ENCODE peak calls at places on chromosomes 7 and 10, in nine cellular contexts. B is A549, X is ovary, M is breast epithelium, Q is tibial nerve, F is uterus, P is endothelial cell of umbilical vein, W is lower leg skin, K is adrenal gland. Y is an unnamed sample.

GRCh38 chr7:2800220-2800922 is 43.7 kb downstream of the GNA12 start:
- DNase-seq in B (no peak), F (no peak), M (no peak), P (no peak), W (no peak), Q (no peak), K (no peak), X (no peak), Y (peak)

GRCh38 chr7:39615350-39615975 is 7.9 kb upstream of the RALA start:
- DNase-seq in X (no peak), M (no peak), B (no peak), W (no peak), P (peak), F (no peak), K (no peak), Q (no peak), Y (no peak)

GRCh38 chr10:7291487-7292113 is 119.2 kb downstream of the SFMBT2 start:
- DNase-seq in M (no peak), Q (no peak), B (peak), W (no peak), F (no peak), X (no peak), P (no peak), K (no peak), Y (no peak)

GRCh38 chr10:122199070-122199469 is 72.0 kb upstream of the BTBD16 start:
- DNase-seq in F (no peak), P (no peak), W (no peak), K (no peak), M (no peak), X (no peak), Q (no peak), B (no peak), Y (no peak)

GRCh38 chr7:64541438-64542359 is 21.2 kb downstream of the ZNF680 start:
- DNase-seq in Q (no peak), K (peak), W (no peak), M (no peak), P (no peak), X (peak), B (no peak), F (no peak), Y (no peak)

GRCh38 chr10:124356706-124357582 is 61.8 kb downstream of the OAT start:
- DNase-seq in Q (no peak), F (no peak), B (no peak), X (no peak), K (peak), W (no peak), P (no peak), M (peak), Y (peak)

GRCh38 chr7:82477733-82478515 is 34.3 kb upstream of the CACNA2D1 start:
- DNase-seq in F (no peak), K (no peak), B (no peak), M (no peak), W (no peak), X (no peak), P (no peak), Q (no peak), Y (no peak)

GRCh38 chr10:42367532-42368230 is 270.7 kb downstream of the ZNF33B start:
- DNase-seq in B (no peak), M (peak), K (peak), P (peak), W (peak), F (peak), Q (peak), X (peak), Y (peak)

GRCh38 chr7:11489280-11489679 is 342.7 kb downstream of the THSD7A start:
- DNase-seq in M (no peak), F (no peak), W (no peak), X (no peak), K (no peak), P (no peak), B (no peak), Q (no peak), Y (no peak)

GRCh38 chr7:30450123-30450982 is 28.2 kb downstream of the NOD1 start:
- DNase-seq in P (no peak), X (no peak), Q (no peak), K (no peak), F (no peak), M (no peak), W (no peak), B (no peak), Y (peak)

GRCh38 chr10:77042706-77043105 is 594.9 kb downstream of the KCNMA1 start:
- DNase-seq in P (no peak), M (no peak), K (no peak), W (no peak), X (no peak), B (no peak), F (no peak), Q (no peak), Y (no peak)

GRCh38 chr7:122702872-122703510 is at the start of gene RNF148:
- DNase-seq in F (no peak), W (no peak), K (no peak), P (no peak), Q (no peak), X (no peak), B (no peak), M (no peak), Y (no peak)

GRCh38 chr10:29141761-29142160 is 147.1 kb upstream of the LYZL1 start:
- DNase-seq in X (no peak), K (no peak), Q (no peak), M (no peak), P (peak), W (no peak), F (no peak), B (no peak), Y (no peak)

GRCh38 chr10:80165173-80165572 is 32.6 kb downstream of the PLAC9 start:
- DNase-seq in F (no peak), K (no peak), Q (no peak), X (no peak), P (no peak), M (no peak), B (peak), W (no peak), Y (peak)

GRCh38 chr7:104160375-104160774 is 47.4 kb downstream of the ORC5 start:
- DNase-seq in F (no peak), X (no peak), M (no peak), W (no peak), P (peak), K (no peak), B (no peak), Q (no peak), Y (no peak)

GRCh38 chr10:101301111-101301731 is 52.7 kb upstream of the BTRC start:
- DNase-seq in K (peak), P (peak), B (peak), X (no peak), W (no peak), Q (no peak), M (no peak), F (no peak), Y (no peak)

GRCh38 chr10:123913688-123914268 is 22.2 kb upstream of the CPXM2 start:
- DNase-seq in F (peak), W (no peak), P (peak), B (no peak), Q (peak), K (peak), X (no peak), M (no peak), Y (no peak)

GRCh38 chr10:110355181-110355831 is 50.6 kb upstream of the SMNDC1 start:
- DNase-seq in M (no peak), Q (no peak), F (no peak), X (no peak), P (no peak), W (no peak), B (no peak), K (no peak), Y (peak)

GRCh38 chr10:110355922-110356627 is 51.4 kb upstream of the SMNDC1 start:
- DNase-seq in K (no peak), M (no peak), X (no peak), P (no peak), W (no peak), B (no peak), F (no peak), Q (no peak), Y (no peak)

GRCh38 chr10:110357871-110358270 is 53.2 kb upstream of the SMNDC1 start:
- DNase-seq in P (no peak), B (no peak), K (no peak), X (no peak), Q (no peak), F (no peak), M (no peak), W (no peak), Y (no peak)

GRCh38 chr10:110357252-110357780 is 52.6 kb upstream of the SMNDC1 start:
- DNase-seq in Q (no peak), K (no peak), M (no peak), B (no peak), F (peak), X (peak), P (no peak), W (no peak), Y (no peak)

GRCh38 chr10:110356628-110357245 is 52.0 kb upstream of the SMNDC1 start:
- DNase-seq in K (peak), B (no peak), X (peak), M (peak), W (no peak), Q (no peak), F (no peak), P (no peak), Y (no peak)
- TF ChIP-seq POLR2A in K (no peak), B (no peak), X (no peak), M (no peak), W (no peak), Q (no peak), F (no peak), P (no peak), Y (no peak)

GRCh38 chr7:7969306-7970112 is 913 bp downstream of the GLCCI1 start:
- DNase-seq in X (peak), M (no peak), W (peak), Q (peak), K (peak), B (peak), P (peak), F (peak), Y (peak)
- TF ChIP-seq POLR2A in X (no peak), M (no peak), W (no peak), Q (no peak), K (peak), B (peak), P (no peak), F (no peak), Y (no peak)

DNA sequence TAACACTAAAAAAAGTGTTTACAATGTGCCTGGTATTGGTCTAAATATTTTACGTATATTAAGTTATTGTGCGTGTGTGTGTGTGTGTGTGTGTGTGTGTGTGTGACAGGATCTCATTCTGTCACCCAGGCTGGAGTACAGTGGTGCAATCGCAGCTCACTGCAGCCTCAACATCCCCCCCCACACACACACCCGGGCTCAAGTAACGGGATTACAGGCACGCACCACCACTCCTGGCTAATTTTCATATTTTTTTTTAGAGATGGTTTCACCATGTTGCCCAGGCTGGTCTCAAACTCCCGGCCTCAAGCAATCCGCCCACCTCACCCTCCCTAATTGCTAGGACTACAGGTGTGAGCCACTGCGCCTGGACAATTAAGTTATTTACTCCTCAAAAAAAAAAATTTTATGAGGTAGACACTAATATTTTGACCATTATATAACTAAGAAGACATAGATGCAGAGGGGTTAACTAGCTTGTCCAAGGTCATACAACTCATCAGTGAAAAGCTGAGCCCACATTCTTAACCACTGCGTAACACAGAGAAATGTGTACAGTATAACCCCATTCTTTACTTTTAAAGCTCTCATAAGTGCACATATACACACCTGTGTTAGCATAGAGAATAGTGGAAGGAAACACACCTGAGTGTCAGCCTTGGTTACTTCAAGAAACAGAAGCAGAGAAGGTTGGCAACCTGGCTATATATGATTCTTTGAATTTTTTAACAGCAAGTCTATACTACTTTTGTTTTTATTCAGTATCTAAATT is 35.0 kb downstream of the DNAJC12 start:
- DNase-seq in Q (no peak), F (no peak), X (no peak), W (no peak), B (no peak), M (no peak), P (no peak), K (no peak), Y (no peak)
- TF ChIP-seq POLR2A in Q (no peak), F (no peak), X (no peak), W (no peak), B (no peak), M (no peak), P (no peak), K (no peak), Y (no peak)

GRCh38 chr7:435518-436366 is 83.9 kb downstream of the PDGFA start:
- DNase-seq in B (peak), M (no peak), Q (no peak), K (peak), X (no peak), F (no peak), P (peak), W (peak), Y (peak)
- TF ChIP-seq POLR2A in B (no peak), M (no peak), Q (no peak), K (no peak), X (no peak), F (no peak), P (no peak), W (no peak), Y (no peak)

DNA sequence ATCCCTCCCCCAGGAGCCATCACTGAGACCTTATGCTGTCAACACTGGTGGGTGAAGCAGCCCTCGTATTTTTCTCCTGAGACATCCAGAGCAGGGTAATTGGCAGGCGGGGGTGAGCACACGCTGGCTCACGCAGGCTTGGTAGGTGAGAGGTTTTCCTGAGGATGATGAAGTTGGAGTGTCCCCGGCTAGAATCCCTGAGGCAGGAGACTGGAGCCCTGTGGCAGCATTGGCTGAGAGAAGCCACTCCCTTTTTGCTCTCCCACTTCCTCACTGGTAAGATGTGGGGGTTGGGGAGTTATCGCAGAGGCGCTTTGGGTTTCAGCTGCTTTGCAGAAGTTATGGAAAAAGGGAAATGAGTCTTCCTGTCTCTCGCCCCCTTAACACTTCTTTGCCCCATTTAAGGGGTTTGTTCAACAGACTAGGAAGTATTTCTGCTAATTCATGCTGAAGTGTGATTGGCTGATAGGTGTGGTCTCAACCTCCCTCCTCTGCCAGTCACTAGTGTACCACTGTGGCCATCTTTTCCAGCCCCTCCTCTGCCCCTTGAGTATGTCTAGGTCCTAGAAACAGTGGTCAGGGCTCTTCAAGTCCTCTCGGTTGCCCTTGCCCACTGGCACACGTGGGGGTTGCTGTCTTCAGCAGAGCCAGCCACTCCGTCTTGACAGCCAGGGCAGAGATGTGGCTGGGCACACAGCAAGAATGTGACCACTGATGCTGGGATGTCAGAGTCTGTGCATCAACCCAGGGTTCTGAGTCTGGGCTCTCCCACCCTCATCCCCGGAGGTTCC is 5.7 kb downstream of the ARPC1B start:
- DNase-seq in F (no peak), P (peak), W (peak), X (no peak), Q (peak), M (no peak), B (no peak), K (no peak), Y (no peak)
- TF ChIP-seq POLR2A in F (no peak), P (no peak), W (no peak), X (no peak), Q (no peak), M (no peak), B (no peak), K (no peak), Y (no peak)

GRCh38 chr10:95474228-95475002 is 86.8 kb downstream of the SORBS1 start:
- DNase-seq in P (peak), X (no peak), F (no peak), B (no peak), Q (peak), K (no peak), M (peak), W (peak), Y (no peak)
- TF ChIP-seq POLR2A in P (no peak), X (no peak), F (no peak), B (no peak), Q (no peak), K (no peak), M (no peak), W (no peak), Y (no peak)

Y was measured in sigmoid colon.